ENCODE peak calls at places on chromosomes 16 and 17, in nine cellular contexts. R is DND-41; T is ovary; F is activated T-cell treated with anti-CD3 and anti-CD28 coated beads for 1 hour; W is heart right ventricle; V is stimulated activated CD4-positive, alpha-beta T cell treated with anti-CD3 and anti-CD28 coated beads, Interleukin-1b, Interleukin-23, amount 100 ng/mL, for 4 hours; Q is tibial nerve; U is germinal center; N is NCI-H1092 treated with DMSO at 0.1 percent for 48 hours. J is an unnamed sample.

GRCh38 chr17:60390223-60390622 is 1.7 kb downstream of the USP32 start:
- DNase-seq in R (no peak), T (no peak), F (no peak), W (no peak), V (no peak), Q (no peak), U (no peak), N (no peak), J (no peak)

GRCh38 chr17:58238147-58238634 is at the start of gene LPO:
- DNase-seq in R (no peak), T (no peak), F (no peak), W (no peak), V (no peak), Q (no peak), U (no peak), N (no peak), J (no peak)

GRCh38 chr16:15829460-15829859 is 27.4 kb downstream of the MYH11 start:
- DNase-seq in R (no peak), T (peak), F (no peak), W (peak), V (no peak), Q (peak), U (no peak), N (no peak), J (peak)

GRCh38 chr16:24993722-24994686 is 21.2 kb downstream of the ARHGAP17 start:
- DNase-seq in R (no peak), T (no peak), F (no peak), W (no peak), V (no peak), Q (no peak), U (no peak), N (no peak), J (no peak)

GRCh38 chr16:794853-795466 is 5.6 kb downstream of the GNG13 start:
- DNase-seq in R (no peak), T (no peak), F (no peak), W (no peak), V (no peak), Q (no peak), U (no peak), N (no peak), J (no peak)

GRCh38 chr16:76932541-76933211 is 258.3 kb upstream of the MON1B start:
- DNase-seq in R (no peak), T (no peak), F (no peak), W (no peak), V (no peak), Q (no peak), U (no peak), N (no peak), J (no peak)

GRCh38 chr17:1730345-1731193 is 6.1 kb downstream of the WDR81 start:
- DNase-seq in R (no peak), T (peak), F (no peak), W (peak), V (no peak), Q (peak), U (no peak), N (no peak), J (peak)

GRCh38 chr17:69246726-69247375 is 18.2 kb upstream of the ABCA10 start:
- DNase-seq in R (no peak), T (no peak), F (no peak), W (no peak), V (no peak), Q (no peak), U (peak), N (peak), J (no peak)

GRCh38 chr16:75066861-75067447 is 49.6 kb downstream of the LDHD start:
- DNase-seq in R (peak), T (no peak), F (no peak), W (no peak), V (no peak), Q (no peak), U (no peak), N (no peak), J (no peak)

GRCh38 chr16:27204232-27204915 is 1.0 kb downstream of the KDM8 start:
- DNase-seq in R (no peak), T (no peak), F (peak), W (no peak), V (no peak), Q (no peak), U (peak), N (peak), J (no peak)

GRCh38 chr17:51150932-51151331 is 2.4 kb upstream of the NME1 start:
- DNase-seq in R (no peak), T (no peak), F (no peak), W (no peak), V (no peak), Q (no peak), U (no peak), N (no peak), J (no peak)

GRCh38 chr16:67029249-67030096 is 524 bp downstream of the CBFB start:
- DNase-seq in R (peak), T (peak), F (peak), W (peak), V (peak), Q (peak), U (peak), N (peak), J (peak)

GRCh38 chr17:45784583-45785372 is 658 bp downstream of the CRHR1 start:
- DNase-seq in R (no peak), T (peak), F (peak), W (peak), V (peak), Q (no peak), U (peak), N (peak), J (no peak)

GRCh38 chr17:10105513-10106001 is 92.8 kb downstream of the GAS7 start:
- DNase-seq in R (no peak), T (no peak), F (no peak), W (no peak), V (no peak), Q (no peak), U (no peak), N (no peak), J (peak)

GRCh38 chr16:77788196-77789084 is at the start of gene VAT1L:
- DNase-seq in R (no peak), T (no peak), F (no peak), W (peak), V (no peak), Q (no peak), U (peak), N (peak), J (no peak)

GRCh38 chr17:44610871-44611270 is 45.4 kb upstream of the MEIOC start:
- DNase-seq in R (no peak), T (no peak), F (no peak), W (no peak), V (no peak), Q (no peak), U (no peak), N (peak), J (no peak)

GRCh38 chr17:7444682-7445010 is 215 bp upstream of the CHRNB1 start:
- DNase-seq in R (no peak), T (no peak), F (no peak), W (no peak), V (no peak), Q (no peak), U (no peak), N (peak), J (no peak)

GRCh38 chr17:9104370-9105041 is 83.2 kb downstream of the NTN1 start:
- DNase-seq in R (no peak), T (no peak), F (no peak), W (peak), V (no peak), Q (no peak), U (no peak), N (no peak), J (no peak)

GRCh38 chr16:75236232-75236631 is 15.2 kb downstream of the BCAR1 start:
- DNase-seq in R (no peak), T (no peak), F (no peak), W (no peak), V (no peak), Q (no peak), U (no peak), N (no peak), J (no peak)

GRCh38 chr17:78144146-78144719 is 2.0 kb upstream of the C17orf99 start:
- DNase-seq in R (no peak), T (peak), F (no peak), W (peak), V (no peak), Q (peak), U (no peak), N (peak), J (no peak)

GRCh38 chr16:64951681-64952080 is 170.2 kb downstream of the CDH11 start:
- DNase-seq in R (no peak), T (no peak), F (no peak), W (no peak), V (no peak), Q (no peak), U (no peak), N (no peak), J (no peak)

GRCh38 chr16:57741660-57742191 is 6.2 kb downstream of the KATNB1 start:
- DNase-seq in R (no peak), T (peak), F (no peak), W (no peak), V (no peak), Q (no peak), U (no peak), N (no peak), J (no peak)

GRCh38 chr16:23835390-23836077 is at the start of gene PRKCB:
- DNase-seq in R (peak), T (peak), F (peak), W (peak), V (peak), Q (peak), U (peak), N (peak), J (peak)

GRCh38 chr16:55133654-55134053 is 190.3 kb upstream of the IRX6 start:
- DNase-seq in R (no peak), T (no peak), F (no peak), W (no peak), V (no peak), Q (no peak), U (no peak), N (no peak), J (no peak)

GRCh38 chr17:17603178-17603894 is 11.8 kb upstream of the PEMT start:
- DNase-seq in R (peak), T (no peak), F (no peak), W (no peak), V (no peak), Q (no peak), U (no peak), N (peak), J (no peak)

GRCh38 chr16:19292186-19292585 is 6.7 kb downstream of the CLEC19A start:
- DNase-seq in R (no peak), T (no peak), F (no peak), W (no peak), V (no peak), Q (no peak), U (no peak), N (no peak), J (no peak)

GRCh38 chr17:27770877-27771276 is 29.5 kb downstream of the NOS2 start:
- DNase-seq in R (no peak), T (no peak), F (no peak), W (no peak), V (no peak), Q (no peak), U (no peak), N (no peak), J (no peak)

GRCh38 chr16:30728904-30729672 is 19.1 kb upstream of the PHKG2 start:
- DNase-seq in R (no peak), T (no peak), F (no peak), W (no peak), V (no peak), Q (no peak), U (no peak), N (no peak), J (no peak)

GRCh38 chr16:67926181-67926742 is 5.4 kb downstream of the CTRL start:
- DNase-seq in R (no peak), T (no peak), F (no peak), W (no peak), V (no peak), Q (no peak), U (peak), N (peak), J (peak)

GRCh38 chr16:28990375-28991040 is 5.7 kb downstream of the LAT start:
- DNase-seq in R (no peak), T (no peak), F (peak), W (no peak), V (peak), Q (no peak), U (no peak), N (no peak), J (no peak)

GRCh38 chr16:56310685-56311084 is 114.7 kb downstream of the AMFR start:
- DNase-seq in R (no peak), T (no peak), F (no peak), W (no peak), V (no peak), Q (no peak), U (no peak), N (no peak), J (no peak)

GRCh38 chr17:14768923-14769322 is 468.0 kb downstream of the HS3ST3B1 start:
- DNase-seq in R (no peak), T (no peak), F (no peak), W (no peak), V (no peak), Q (no peak), U (no peak), N (no peak), J (no peak)

GRCh38 chr17:82126479-82127314 is 28.7 kb upstream of the FASN start:
- DNase-seq in R (peak), T (no peak), F (peak), W (no peak), V (peak), Q (no peak), U (no peak), N (no peak), J (no peak)

GRCh38 chr17:47847341-47848197 is 3.4 kb downstream of the SP6 start:
- DNase-seq in R (no peak), T (no peak), F (no peak), W (no peak), V (no peak), Q (no peak), U (peak), N (no peak), J (no peak)

J was measured in breast epithelium.